ENCODE peak calls at places on chromosomes 11 and 22, in six cellular contexts. One of them, this sample, is unnamed.

GRCh38 chr11:57597971-57598830 is 716 bp downstream of the SERPING1 start:
- DNase-seq in ovary: peak; percentile 93
- DNase-seq in psoas muscle: peak; percentile 93
- DNase-seq in endodermal cell: peak; percentile 94
- DNase-seq in effector memory CD4-positive, alpha-beta T cell: no peak
- DNase-seq in OCI-LY7: no peak
- DNase-seq in this sample: peak; percentile 25

GRCh38 chr22:22085702-22086500 is 103.3 kb upstream of the TOP3B start:
- DNase-seq in ovary: no peak
- DNase-seq in psoas muscle: no peak
- DNase-seq in endodermal cell: no peak
- DNase-seq in effector memory CD4-positive, alpha-beta T cell: no peak
- DNase-seq in OCI-LY7: no peak
- DNase-seq in this sample: no peak

GRCh38 chr22:45164217-45165123 is 745 bp downstream of the NUP50 start:
- DNase-seq in ovary: peak; percentile 60
- DNase-seq in psoas muscle: peak; percentile 66
- DNase-seq in endodermal cell: peak; percentile 79
- DNase-seq in effector memory CD4-positive, alpha-beta T cell: no peak
- DNase-seq in OCI-LY7: peak; percentile 38
- DNase-seq in this sample: no peak

GRCh38 chr22:42873361-42873760 is 16.3 kb upstream of the ARFGAP3 start:
- DNase-seq in ovary: no peak
- DNase-seq in psoas muscle: no peak
- DNase-seq in endodermal cell: no peak
- DNase-seq in effector memory CD4-positive, alpha-beta T cell: no peak
- DNase-seq in OCI-LY7: no peak
- DNase-seq in this sample: no peak

GRCh38 chr11:13440100-13440855 is 22.7 kb downstream of the BTBD10 start:
- DNase-seq in ovary: no peak
- DNase-seq in psoas muscle: peak; percentile 39
- DNase-seq in endodermal cell: peak; percentile 54
- DNase-seq in effector memory CD4-positive, alpha-beta T cell: no peak
- DNase-seq in OCI-LY7: no peak
- DNase-seq in this sample: no peak

GRCh38 chr11:108697872-108698473 is 33.1 kb downstream of the DDX10 start:
- DNase-seq in ovary: no peak
- DNase-seq in psoas muscle: no peak
- DNase-seq in endodermal cell: peak; percentile 76
- DNase-seq in effector memory CD4-positive, alpha-beta T cell: no peak
- DNase-seq in OCI-LY7: peak; percentile 72
- DNase-seq in this sample: no peak

GRCh38 chr11:121351089-121351488 is 58.5 kb downstream of the SC5D start:
- DNase-seq in ovary: no peak
- DNase-seq in psoas muscle: no peak
- DNase-seq in endodermal cell: no peak
- DNase-seq in effector memory CD4-positive, alpha-beta T cell: no peak
- DNase-seq in OCI-LY7: no peak
- DNase-seq in this sample: no peak

GRCh38 chr11:44178381-44178780 is 82.9 kb downstream of the EXT2 start:
- DNase-seq in ovary: no peak
- DNase-seq in psoas muscle: no peak
- DNase-seq in endodermal cell: no peak
- DNase-seq in effector memory CD4-positive, alpha-beta T cell: no peak
- DNase-seq in OCI-LY7: no peak
- DNase-seq in this sample: no peak

GRCh38 chr11:46367244-46367915 is 14.1 kb upstream of the MDK start:
- DNase-seq in ovary: peak; percentile 84
- DNase-seq in psoas muscle: peak; percentile 86
- DNase-seq in endodermal cell: peak; percentile 93
- DNase-seq in effector memory CD4-positive, alpha-beta T cell: peak; percentile 51
- DNase-seq in OCI-LY7: peak; percentile 69
- DNase-seq in this sample: no peak

GRCh38 chr22:19337137-19337536 is 45.6 kb upstream of the CLTCL1 start:
- DNase-seq in ovary: no peak
- DNase-seq in psoas muscle: no peak
- DNase-seq in endodermal cell: no peak
- DNase-seq in effector memory CD4-positive, alpha-beta T cell: no peak
- DNase-seq in OCI-LY7: peak; percentile 5
- DNase-seq in this sample: no peak

GRCh38 chr11:61616443-61616842 is 35.6 kb upstream of the SYT7 start:
- DNase-seq in ovary: no peak
- DNase-seq in psoas muscle: no peak
- DNase-seq in endodermal cell: no peak
- DNase-seq in effector memory CD4-positive, alpha-beta T cell: no peak
- DNase-seq in OCI-LY7: no peak
- DNase-seq in this sample: no peak

GRCh38 chr11:6531267-6531752 is 34.2 kb downstream of the DNHD1 start:
- DNase-seq in ovary: no peak
- DNase-seq in psoas muscle: no peak
- DNase-seq in endodermal cell: peak; percentile 71
- DNase-seq in effector memory CD4-positive, alpha-beta T cell: no peak
- DNase-seq in OCI-LY7: peak; percentile 50
- DNase-seq in this sample: no peak

GRCh38 chr11:17542249-17542648 is 2.0 kb downstream of the USH1C start:
- DNase-seq in ovary: no peak
- DNase-seq in psoas muscle: no peak
- DNase-seq in endodermal cell: no peak
- DNase-seq in effector memory CD4-positive, alpha-beta T cell: no peak
- DNase-seq in OCI-LY7: no peak
- DNase-seq in this sample: no peak

GRCh38 chr22:38221908-38222796 is 20.4 kb downstream of the MAFF start:
- DNase-seq in ovary: no peak
- DNase-seq in psoas muscle: no peak
- DNase-seq in endodermal cell: peak; percentile 59
- DNase-seq in effector memory CD4-positive, alpha-beta T cell: no peak
- DNase-seq in OCI-LY7: peak; percentile 17
- DNase-seq in this sample: no peak
- H3K4me1 ChIP-seq in ovary: peaks cover 9% of the 10 kb centered on the region
- H3K4me1 ChIP-seq in psoas muscle: peaks cover 24% of the 10 kb centered on the region
- H3K4me1 ChIP-seq in endodermal cell: peaks cover 9% of the 10 kb centered on the region
- H3K4me1 ChIP-seq in effector memory CD4-positive, alpha-beta T cell: peaks cover 30% of the 10 kb centered on the region
- H3K4me1 ChIP-seq in OCI-LY7: peaks cover 12% of the 10 kb centered on the region
- H3K4me1 ChIP-seq in this sample: peaks cover 42% of the 10 kb centered on the region

DNA sequence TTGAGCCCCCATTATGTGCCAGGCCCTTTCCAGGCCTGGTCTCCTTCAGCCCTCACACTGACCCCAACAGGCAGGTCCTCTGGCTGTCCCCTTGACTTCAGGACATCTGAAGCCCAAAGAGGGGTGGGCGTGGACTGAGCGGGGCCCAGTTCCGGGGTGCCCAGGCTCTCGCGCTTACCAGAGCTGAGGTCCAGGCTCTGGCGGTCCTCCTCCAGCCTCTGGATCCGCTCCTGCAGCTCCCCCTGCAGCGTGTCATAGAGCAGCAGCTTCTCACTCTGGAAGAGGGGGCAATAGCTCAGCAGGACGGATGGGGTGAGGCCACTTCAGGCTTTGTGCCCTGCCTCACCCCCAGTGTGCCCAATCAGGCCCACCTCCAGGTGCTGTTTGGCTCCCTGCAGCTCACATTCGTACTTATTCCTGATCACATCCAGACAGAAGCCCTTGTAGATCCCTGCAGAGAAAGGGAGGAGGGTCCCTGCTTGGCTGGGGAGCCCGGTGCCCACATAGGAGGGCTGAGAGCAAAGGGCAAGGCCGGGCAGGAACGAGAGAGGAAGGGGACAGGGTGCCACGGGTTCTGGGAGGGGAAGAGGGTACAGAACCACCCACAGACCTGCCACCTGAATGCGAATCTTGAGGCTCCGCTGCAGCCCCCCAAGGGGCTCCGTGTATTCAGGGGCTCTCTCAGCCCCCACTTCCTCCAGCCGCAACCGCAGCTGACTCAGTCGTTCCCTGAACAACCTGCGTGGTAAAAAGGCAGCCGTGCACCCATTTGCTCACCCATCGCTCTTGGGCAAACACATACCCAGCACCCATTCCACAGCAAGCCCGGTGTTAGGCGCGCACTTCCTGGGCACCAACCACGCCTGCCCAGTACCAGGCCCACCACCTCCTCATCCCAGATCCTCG is 4.1 kb downstream of the BRMS1 start:
- DNase-seq in ovary: peak; percentile 28
- DNase-seq in psoas muscle: peak; percentile 49
- DNase-seq in endodermal cell: no peak
- DNase-seq in effector memory CD4-positive, alpha-beta T cell: no peak
- DNase-seq in OCI-LY7: no peak
- DNase-seq in this sample: no peak
- H3K4me1 ChIP-seq in ovary: peaks cover 9% of the 10 kb centered on the region
- H3K4me1 ChIP-seq in psoas muscle: peaks cover 35% of the 10 kb centered on the region
- H3K4me1 ChIP-seq in endodermal cell: peaks cover 18% of the 10 kb centered on the region
- H3K4me1 ChIP-seq in effector memory CD4-positive, alpha-beta T cell: peaks cover 28% of the 10 kb centered on the region
- H3K4me1 ChIP-seq in OCI-LY7: peaks cover 31% of the 10 kb centered on the region
- H3K4me1 ChIP-seq in this sample: peaks cover 32% of the 10 kb centered on the region

GRCh38 chr11:36264601-36265344 is 24.5 kb downstream of the COMMD9 start:
- DNase-seq in ovary: no peak
- DNase-seq in psoas muscle: no peak
- DNase-seq in endodermal cell: no peak
- DNase-seq in effector memory CD4-positive, alpha-beta T cell: no peak
- DNase-seq in OCI-LY7: no peak
- DNase-seq in this sample: no peak

GRCh38 chr11:36264011-36264410 is 25.2 kb downstream of the COMMD9 start:
- DNase-seq in ovary: no peak
- DNase-seq in psoas muscle: no peak
- DNase-seq in endodermal cell: no peak
- DNase-seq in effector memory CD4-positive, alpha-beta T cell: no peak
- DNase-seq in OCI-LY7: no peak
- DNase-seq in this sample: no peak

GRCh38 chr11:36265793-36266628 is 23.2 kb downstream of the COMMD9 start:
- DNase-seq in ovary: peak; percentile 74
- DNase-seq in psoas muscle: peak; percentile 74
- DNase-seq in endodermal cell: peak; percentile 92
- DNase-seq in effector memory CD4-positive, alpha-beta T cell: no peak
- DNase-seq in OCI-LY7: peak; percentile 44
- DNase-seq in this sample: no peak

GRCh38 chr11:36268337-36268931 is 20.8 kb downstream of the COMMD9 start:
- DNase-seq in ovary: no peak
- DNase-seq in psoas muscle: no peak
- DNase-seq in endodermal cell: no peak
- DNase-seq in effector memory CD4-positive, alpha-beta T cell: no peak
- DNase-seq in OCI-LY7: no peak
- DNase-seq in this sample: no peak

DNA sequence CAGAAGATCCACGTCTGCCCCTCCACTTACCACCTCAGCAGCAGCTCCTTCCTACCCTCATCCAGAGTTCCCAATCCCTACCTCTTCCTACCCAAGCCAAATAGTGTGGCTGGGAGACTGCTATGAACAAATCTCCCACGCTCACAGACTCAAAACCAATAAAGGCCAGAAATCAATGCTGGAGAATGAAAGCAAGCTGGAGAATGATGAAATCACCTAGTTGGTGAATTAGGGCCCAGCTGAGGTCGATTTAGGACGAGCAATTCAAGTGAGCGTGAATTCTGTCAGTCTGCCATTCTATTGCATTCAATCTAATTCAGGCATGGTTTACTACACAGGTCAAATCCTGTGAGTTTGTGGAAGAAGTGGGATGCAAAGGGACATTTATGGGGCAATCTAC is 22.5 kb downstream of the COMMD9 start:
- DNase-seq in ovary: no peak
- DNase-seq in psoas muscle: no peak
- DNase-seq in endodermal cell: no peak
- DNase-seq in effector memory CD4-positive, alpha-beta T cell: no peak
- DNase-seq in OCI-LY7: no peak
- DNase-seq in this sample: no peak
- H3K4me1 ChIP-seq in ovary: no peaks in the 10 kb centered on the region
- H3K4me1 ChIP-seq in psoas muscle: no peaks in the 10 kb centered on the region
- H3K4me1 ChIP-seq in endodermal cell: no peaks in the 10 kb centered on the region
- H3K4me1 ChIP-seq in effector memory CD4-positive, alpha-beta T cell: no peaks in the 10 kb centered on the region
- H3K4me1 ChIP-seq in OCI-LY7: no peaks in the 10 kb centered on the region
- H3K4me1 ChIP-seq in this sample: no peaks in the 10 kb centered on the region

GRCh38 chr11:125402436-125402835 is 93.6 kb downstream of the FEZ1 start:
- DNase-seq in ovary: no peak
- DNase-seq in psoas muscle: no peak
- DNase-seq in endodermal cell: no peak
- DNase-seq in effector memory CD4-positive, alpha-beta T cell: no peak
- DNase-seq in OCI-LY7: no peak
- DNase-seq in this sample: no peak
- H3K4me1 ChIP-seq in ovary: peaks cover 5% of the 10 kb centered on the region
- H3K4me1 ChIP-seq in psoas muscle: peaks cover 50% of the 10 kb centered on the region
- H3K4me1 ChIP-seq in endodermal cell: peaks cover 11% of the 10 kb centered on the region
- H3K4me1 ChIP-seq in effector memory CD4-positive, alpha-beta T cell: peaks cover 7% of the 10 kb centered on the region
- H3K4me1 ChIP-seq in OCI-LY7: no peaks in the 10 kb centered on the region
- H3K4me1 ChIP-seq in this sample: peaks cover 3% of the 10 kb centered on the region

GRCh38 chr11:11578542-11578941 is 43.3 kb downstream of the GALNT18 start:
- DNase-seq in ovary: no peak
- DNase-seq in psoas muscle: no peak
- DNase-seq in endodermal cell: peak; percentile 28
- DNase-seq in effector memory CD4-positive, alpha-beta T cell: no peak
- DNase-seq in OCI-LY7: no peak
- DNase-seq in this sample: no peak
- H3K4me1 ChIP-seq in ovary: no peaks in the 10 kb centered on the region
- H3K4me1 ChIP-seq in psoas muscle: peaks cover 11% of the 10 kb centered on the region
- H3K4me1 ChIP-seq in endodermal cell: no peaks in the 10 kb centered on the region
- H3K4me1 ChIP-seq in effector memory CD4-positive, alpha-beta T cell: no peaks in the 10 kb centered on the region
- H3K4me1 ChIP-seq in OCI-LY7: no peaks in the 10 kb centered on the region
- H3K4me1 ChIP-seq in this sample: peaks cover 8% of the 10 kb centered on the region

DNA sequence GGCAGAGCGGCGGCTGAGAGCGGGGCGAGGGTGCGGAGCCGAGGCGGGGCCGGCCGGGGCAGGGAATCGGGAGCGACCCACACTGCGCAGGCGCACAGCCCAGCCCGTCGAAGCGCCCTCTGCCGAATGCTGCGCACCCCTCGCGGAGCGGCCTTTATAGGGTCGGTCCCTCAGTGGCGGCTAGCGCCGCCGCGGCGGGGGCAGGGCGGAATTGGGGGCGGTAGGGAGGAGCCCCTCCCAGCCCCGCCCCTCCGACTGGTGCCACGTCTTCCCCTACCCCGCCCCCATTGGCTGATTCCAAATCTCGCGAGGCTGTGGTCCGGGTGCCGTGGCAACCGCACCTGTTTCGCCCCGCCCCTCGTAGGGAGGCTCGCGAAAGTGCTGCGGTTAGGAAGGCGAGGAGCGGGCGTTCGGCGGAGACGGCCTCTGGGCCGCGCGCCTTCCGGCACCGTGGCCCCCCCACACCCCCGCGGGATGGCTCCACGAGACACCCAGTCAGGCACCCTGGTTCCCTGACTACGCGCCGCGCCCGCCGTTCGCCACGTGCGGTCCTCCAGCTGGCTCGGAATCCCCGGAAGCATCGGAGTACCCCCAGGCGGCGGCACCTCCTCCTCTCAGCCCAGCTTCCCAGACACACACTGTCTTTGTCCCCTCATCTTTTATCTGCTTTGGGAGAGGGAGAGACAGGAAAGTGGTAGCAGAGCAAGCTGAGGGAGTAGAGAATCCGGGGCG is at the start of gene EHD1:
- DNase-seq in ovary: peak; percentile 99
- DNase-seq in psoas muscle: peak; percentile 99
- DNase-seq in endodermal cell: peak; percentile 99
- DNase-seq in effector memory CD4-positive, alpha-beta T cell: peak; percentile 100
- DNase-seq in OCI-LY7: peak; percentile 100
- DNase-seq in this sample: peak; percentile 95
- H3K4me1 ChIP-seq in ovary: peaks cover 12% of the 10 kb centered on the region
- H3K4me1 ChIP-seq in psoas muscle: peaks cover 42% of the 10 kb centered on the region
- H3K4me1 ChIP-seq in endodermal cell: no peaks in the 10 kb centered on the region
- H3K4me1 ChIP-seq in effector memory CD4-positive, alpha-beta T cell: peaks cover 42% of the 10 kb centered on the region
- H3K4me1 ChIP-seq in OCI-LY7: peaks cover 76% of the 10 kb centered on the region
- H3K4me1 ChIP-seq in this sample: peaks cover 16% of the 10 kb centered on the region

GRCh38 chr11:75469785-75470405 is 36.9 kb upstream of the KLHL35 start:
- DNase-seq in ovary: no peak
- DNase-seq in psoas muscle: no peak
- DNase-seq in endodermal cell: no peak
- DNase-seq in effector memory CD4-positive, alpha-beta T cell: no peak
- DNase-seq in OCI-LY7: no peak
- DNase-seq in this sample: no peak
- H3K4me1 ChIP-seq in ovary: peaks cover 6% of the 10 kb centered on the region
- H3K4me1 ChIP-seq in psoas muscle: peaks cover 4% of the 10 kb centered on the region
- H3K4me1 ChIP-seq in endodermal cell: peaks cover 19% of the 10 kb centered on the region
- H3K4me1 ChIP-seq in effector memory CD4-positive, alpha-beta T cell: no peaks in the 10 kb centered on the region
- H3K4me1 ChIP-seq in OCI-LY7: peaks cover 10% of the 10 kb centered on the region
- H3K4me1 ChIP-seq in this sample: no peaks in the 10 kb centered on the region